ENCODE peak calls at places on chromosomes 2 and 18, in eight cellular contexts. K, S, I, F, H, Z, D and V are unnamed samples.
A peak's percentile ranks its signal among the peaks of the same experiment; 100 is the strongest.

GRCh38 chr2:70515938-70516337 is 37.7 kb downstream of the TGFA start:
- DNase-seq in K (no peak), S (no peak), I (no peak), F (no peak), H (no peak), Z (no peak), D (no peak), V (no peak)

GRCh38 chr2:50863856-50864255 is 168.1 kb downstream of the NRXN1 start:
- DNase-seq in K (no peak), S (no peak), I (no peak), F (no peak), H (no peak), Z (no peak), D (no peak), V (no peak)

GRCh38 chr2:78992807-78993517 is 32.5 kb upstream of the REG3G start:
- DNase-seq in K (peak; percentile 83), S (no peak), I (no peak), F (no peak), H (peak; percentile 33), Z (no peak), D (no peak), V (no peak)

GRCh38 chr2:27370816-27371620 is 602 bp downstream of the SNX17 start:
- DNase-seq in K (peak; percentile 39), S (no peak), I (peak; percentile 32), F (peak; percentile 72), H (no peak), Z (peak; percentile 46), D (no peak), V (no peak)

GRCh38 chr2:181876614-181877063 is 14.9 kb upstream of the ITPRID2 start:
- DNase-seq in K (no peak), S (peak; percentile 99), I (no peak), F (no peak), H (no peak), Z (peak; percentile 35), D (no peak), V (no peak)

GRCh38 chr2:172248381-172249173 is 145.9 kb upstream of the DLX2 start:
- DNase-seq in K (peak; percentile 38), S (no peak), I (no peak), F (no peak), H (no peak), Z (peak; percentile 59), D (no peak), V (no peak)

GRCh38 chr2:173187911-173188788 is 112.5 kb downstream of the MAP3K20 start:
- DNase-seq in K (no peak), S (no peak), I (no peak), F (no peak), H (no peak), Z (no peak), D (no peak), V (no peak)

GRCh38 chr2:231037202-231037730 is at the start of gene C2orf72:
- DNase-seq in K (peak; percentile 52), S (no peak), I (no peak), F (peak; percentile 63), H (no peak), Z (no peak), D (no peak), V (no peak)

GRCh38 chr18:74457743-74458465 is 796 bp upstream of the DIPK1C start:
- DNase-seq in K (peak; percentile 11), S (no peak), I (no peak), F (no peak), H (no peak), Z (no peak), D (no peak), V (no peak)

GRCh38 chr2:151491496-151491895 is 81.8 kb downstream of the RIF1 start:
- DNase-seq in K (no peak), S (no peak), I (no peak), F (no peak), H (no peak), Z (no peak), D (no peak), V (no peak)

GRCh38 chr2:96949701-96950350 is 36.6 kb downstream of the FAM178B start:
- DNase-seq in K (no peak), S (no peak), I (no peak), F (no peak), H (no peak), Z (no peak), D (no peak), V (no peak)

GRCh38 chr2:165008916-165009315 is 53.6 kb upstream of the SLC38A11 start:
- DNase-seq in K (no peak), S (no peak), I (no peak), F (no peak), H (no peak), Z (no peak), D (no peak), V (no peak)

GRCh38 chr2:223696719-223697118 is 94.6 kb upstream of the SCG2 start:
- DNase-seq in K (no peak), S (peak; percentile 87), I (no peak), F (no peak), H (no peak), Z (peak; percentile 73), D (peak; percentile 41), V (no peak)

GRCh38 chr2:207385903-207386302 is 143.9 kb upstream of the CREB1 start:
- DNase-seq in K (no peak), S (no peak), I (no peak), F (no peak), H (no peak), Z (peak; percentile 68), D (no peak), V (no peak)

GRCh38 chr2:197915548-197916265 is 111.3 kb downstream of the PLCL1 start:
- DNase-seq in K (no peak), S (no peak), I (no peak), F (no peak), H (no peak), Z (no peak), D (no peak), V (no peak)

GRCh38 chr2:30775833-30776232 is 31.4 kb downstream of the CAPN13 start:
- DNase-seq in K (no peak), S (no peak), I (no peak), F (no peak), H (no peak), Z (no peak), D (no peak), V (no peak)

GRCh38 chr2:64186698-64187605 is 42.7 kb upstream of the PELI1 start:
- DNase-seq in K (no peak), S (no peak), I (no peak), F (no peak), H (no peak), Z (no peak), D (peak; percentile 5), V (peak; percentile 82)

GRCh38 chr2:45554764-45555163 is 56.3 kb downstream of the SRBD1 start:
- DNase-seq in K (no peak), S (no peak), I (no peak), F (no peak), H (no peak), Z (peak; percentile 45), D (no peak), V (no peak)

GRCh38 chr18:37565985-37566478 is 434 bp upstream of the CELF4 start:
- DNase-seq in K (peak; percentile 77), S (no peak), I (no peak), F (peak; percentile 17), H (no peak), Z (no peak), D (no peak), V (no peak)

GRCh38 chr2:207162319-207162718 is 3.4 kb downstream of the KLF7 start:
- DNase-seq in K (no peak), S (no peak), I (no peak), F (no peak), H (no peak), Z (peak; percentile 42), D (no peak), V (no peak)

GRCh38 chr18:68033466-68033865 is 516.9 kb upstream of the DSEL start:
- DNase-seq in K (no peak), S (no peak), I (no peak), F (no peak), H (no peak), Z (no peak), D (no peak), V (peak; percentile 67)

GRCh38 chr2:42828487-42829416 is 36.4 kb upstream of the HAAO start:
- DNase-seq in K (peak; percentile 91), S (peak; percentile 54), I (peak; percentile 15), F (peak; percentile 78), H (peak; percentile 49), Z (peak; percentile 66), D (peak; percentile 66), V (no peak)

GRCh38 chr18:10072659-10073309 is 159.0 kb downstream of the VAPA start:
- DNase-seq in K (no peak), S (no peak), I (no peak), F (no peak), H (no peak), Z (no peak), D (no peak), V (no peak)

GRCh38 chr2:95023222-95023597 is 2.3 kb upstream of the MAL start:
- DNase-seq in K (no peak), S (peak; percentile 6), I (no peak), F (no peak), H (no peak), Z (no peak), D (peak; percentile 32), V (no peak)

GRCh38 chr2:169047253-169048250 is 16.4 kb upstream of the ABCB11 start:
- DNase-seq in K (no peak), S (no peak), I (no peak), F (no peak), H (no peak), Z (no peak), D (no peak), V (no peak)
- TF ChIP-seq POLR2AphosphoS5 in K (no peak), S (no peak), I (no peak), F (no peak), H (no peak), Z (no peak), D (no peak), V (no peak)

DNA sequence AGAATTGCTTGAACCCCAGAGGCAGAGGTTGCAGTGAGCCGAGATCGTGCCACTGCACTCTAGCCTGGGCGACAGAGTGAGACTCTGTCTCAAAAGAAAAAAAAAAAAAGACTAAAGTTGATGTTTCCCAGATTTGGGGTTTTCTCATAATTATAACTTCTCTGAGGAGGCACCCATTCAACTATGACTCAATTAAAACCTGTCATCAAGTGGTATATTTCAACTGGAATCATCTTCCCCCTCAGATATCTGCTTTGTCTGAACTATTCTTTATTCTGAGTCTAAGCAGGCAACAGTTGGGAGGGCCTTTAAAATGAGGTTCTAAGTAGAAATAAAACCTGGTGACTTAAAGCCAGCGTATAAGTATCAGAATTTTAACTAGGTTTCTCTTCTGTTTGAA is 88.5 kb downstream of the PTRHD1 start:
- DNase-seq in K (no peak), S (no peak), I (no peak), F (no peak), H (no peak), Z (no peak), D (no peak), V (no peak)
- TF ChIP-seq EZH2 in K (no peak), S (no peak), I (no peak), F (no peak), H (no peak), Z (no peak), D (no peak), V (no peak)

GRCh38 chr18:79949571-79950439 is 1.6 kb downstream of the SLC66A2 start:
- DNase-seq in K (no peak), S (no peak), I (no peak), F (no peak), H (no peak), Z (peak; percentile 26), D (no peak), V (no peak)
- TF ChIP-seq POLR2AphosphoS5 in K (no peak), S (no peak), I (no peak), F (no peak), H (no peak), Z (no peak), D (no peak), V (no peak)

GRCh38 chr18:63317982-63318881 is 1.3 kb downstream of the BCL2 start:
- DNase-seq in K (peak; percentile 92), S (no peak), I (no peak), F (no peak), H (no peak), Z (no peak), D (no peak), V (no peak)
- TF ChIP-seq EZH2 in K (no peak), S (no peak), I (no peak), F (no peak), H (peak; percentile 54), Z (peak; percentile 38), D (no peak), V (no peak)